ENCODE peak calls at places on chromosomes 1 and 21, in seven cellular contexts. U is prostate gland, G is cardiac fibroblast, A is bronchial epithelial cell, L is mammary epithelial cell, Z is breast epithelium, V is cardiac muscle cell. B is an unnamed sample.

GRCh38 chr21:15752763-15753407 is 23.1 kb downstream of the USP25 start:
- DNase-seq in A (peak; percentile 58), G (no peak), L (peak; percentile 40), V (no peak), U (no peak), Z (no peak), B (no peak)

GRCh38 chr21:37208056-37208705 is 59.0 kb downstream of the VPS26C start:
- DNase-seq in G (no peak), Z (peak; percentile 61), U (peak; percentile 51), L (no peak), V (peak; percentile 42), A (no peak), B (peak; percentile 16)

GRCh38 chr1:13766906-13767564 is 67.0 kb downstream of the PRDM2 start:
- DNase-seq in G (peak; percentile 62), A (peak; percentile 69), Z (no peak), L (peak; percentile 59), V (no peak), U (no peak), B (peak; percentile 74)

GRCh38 chr21:19683492-19683891 is 1279.9 kb upstream of the TMPRSS15 start:
- DNase-seq in G (no peak), L (no peak), Z (no peak), U (no peak), V (no peak), A (no peak), B (no peak)

GRCh38 chr1:15337656-15338402 is 71.9 kb upstream of the EFHD2 start:
- DNase-seq in A (peak; percentile 80), U (no peak), V (no peak), G (peak; percentile 90), Z (no peak), L (peak; percentile 72), B (peak; percentile 84)

GRCh38 chr1:246142320-246142893 is 364.7 kb downstream of the SMYD3 start:
- DNase-seq in U (no peak), Z (no peak), G (peak; percentile 100), L (peak; percentile 95), V (no peak), A (peak; percentile 97), B (peak; percentile 83)

GRCh38 chr1:115829023-115829674 is 11.8 kb downstream of the NHLH2 start:
- DNase-seq in V (no peak), A (peak; percentile 96), U (no peak), G (peak; percentile 85), Z (no peak), L (peak; percentile 93), B (peak; percentile 92)

GRCh38 chr1:36133484-36133883 is 8.5 kb upstream of the COL8A2 start:
- DNase-seq in A (peak; percentile 92), V (no peak), G (peak; percentile 91), Z (no peak), L (peak; percentile 84), U (peak; percentile 56), B (peak; percentile 98)

GRCh38 chr1:201593200-201593828 is 54.4 kb downstream of the NAV1 start:
- DNase-seq in U (no peak), V (no peak), A (peak; percentile 44), Z (peak; percentile 68), G (peak; percentile 98), L (peak; percentile 69), B (peak; percentile 100)

GRCh38 chr1:62746809-62747138 is 37.2 kb upstream of the ATG4C start:
- DNase-seq in G (no peak), A (no peak), L (no peak), U (no peak), Z (no peak), V (no peak), B (no peak)

GRCh38 chr21:35102488-35103407 is 53.6 kb upstream of the RUNX1 start:
- DNase-seq in A (peak; percentile 15), V (no peak), Z (peak; percentile 20), G (no peak), L (peak; percentile 31), U (no peak), B (no peak)

GRCh38 chr1:229098903-229099578 is 171.9 kb upstream of the RAB4A start:
- DNase-seq in G (no peak), L (no peak), Z (no peak), U (no peak), V (no peak), A (no peak), B (no peak)

GRCh38 chr1:203700901-203701300 is 64.1 kb upstream of the LAX1 start:
- DNase-seq in G (no peak), A (no peak), V (no peak), Z (no peak), U (no peak), L (no peak), B (no peak)

DNA sequence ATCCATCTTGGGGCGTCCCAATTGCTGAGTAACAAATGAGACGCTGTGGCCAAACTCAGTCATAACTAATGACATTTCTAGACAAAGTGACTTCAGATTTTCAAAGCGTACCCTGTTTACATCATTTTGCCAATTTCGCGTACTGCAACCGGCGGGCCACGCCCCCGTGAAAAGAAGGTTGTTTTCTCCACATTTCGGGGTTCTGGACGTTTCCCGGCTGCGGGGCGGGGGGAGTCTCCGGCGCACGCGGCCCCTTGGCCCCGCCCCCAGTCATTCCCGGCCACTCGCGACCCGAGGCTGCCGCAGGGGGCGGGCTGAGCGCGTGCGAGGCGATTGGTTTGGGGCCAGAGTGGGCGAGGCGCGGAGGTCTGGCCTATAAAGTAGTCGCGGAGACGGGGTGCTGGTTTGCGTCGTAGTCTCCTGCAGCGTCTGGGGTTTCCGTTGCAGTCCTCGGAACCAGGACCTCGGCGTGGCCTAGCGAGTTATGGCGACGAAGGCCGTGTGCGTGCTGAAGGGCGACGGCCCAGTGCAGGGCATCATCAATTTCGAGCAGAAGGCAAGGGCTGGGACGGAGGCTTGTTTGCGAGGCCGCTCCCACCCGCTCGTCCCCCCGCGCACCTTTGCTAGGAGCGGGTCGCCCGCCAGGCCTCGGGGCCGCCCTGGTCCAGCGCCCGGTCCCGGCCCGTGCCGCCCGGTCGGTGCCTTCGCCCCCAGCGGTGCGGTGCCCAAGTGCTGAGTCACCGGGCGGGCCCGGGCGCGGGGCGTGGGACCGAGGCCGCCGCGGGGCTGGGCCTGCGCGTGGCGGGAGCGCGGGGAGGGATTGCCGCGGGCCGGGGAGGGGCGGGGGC is at the start of gene SOD1:
- DNase-seq in L (peak; percentile 91), U (peak; percentile 94), V (peak; percentile 94), A (peak; percentile 74), Z (peak; percentile 92), G (peak; percentile 91), B (peak; percentile 91)
- TF ChIP-seq CTCF in L (no peak), U (peak; percentile 52), V (no peak), A (no peak), Z (no peak), G (no peak), B (no peak)

DNA sequence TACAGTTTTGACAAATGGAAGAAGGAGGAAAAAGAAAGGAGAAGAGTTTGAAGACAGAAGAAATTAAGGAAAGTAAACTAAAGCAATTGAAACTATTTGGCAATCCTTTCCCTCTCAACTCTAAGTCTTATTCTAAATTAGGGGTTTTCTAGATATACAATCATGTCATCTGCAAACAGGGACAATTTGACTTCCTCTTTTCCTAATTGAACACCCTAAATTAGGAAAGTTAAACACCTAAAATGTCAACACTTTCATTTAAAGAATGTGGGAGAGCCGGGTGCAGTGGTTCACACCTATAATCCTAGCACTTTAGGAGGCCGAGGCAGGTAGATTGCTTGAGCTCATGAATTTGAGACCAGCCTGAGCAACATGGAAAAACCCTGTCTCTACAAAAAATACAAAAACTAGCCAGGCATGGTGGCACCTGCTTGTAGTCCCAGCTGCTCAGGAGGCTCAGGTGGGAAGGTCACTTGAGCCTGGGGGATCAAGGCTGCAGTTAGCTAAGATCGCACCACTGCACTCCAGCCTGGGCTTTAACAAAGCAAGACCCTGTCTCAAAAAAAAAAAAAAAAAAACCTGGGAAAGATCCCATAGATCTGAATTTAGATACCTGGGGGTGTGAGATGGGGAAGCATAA is 33.1 kb downstream of the NIBAN1 start:
- DNase-seq in A (no peak), U (no peak), Z (no peak), G (no peak), L (no peak), V (no peak), B (no peak)
- H3K4me3 ChIP-seq in A (no peak overlapping the region), U (no peak overlapping the region), Z (no peak overlapping the region), G (no peak overlapping the region), L (no peak overlapping the region), V (no peak overlapping the region), B (no peak overlapping the region)

GRCh38 chr1:67300561-67300960 is 7.1 kb upstream of the IL12RB2 start:
- DNase-seq in Z (no peak), V (no peak), U (no peak), G (no peak), A (no peak), L (no peak), B (peak; percentile 6)

GRCh38 chr1:67294836-67295622 is 12.6 kb upstream of the IL12RB2 start:
- DNase-seq in U (no peak), G (no peak), L (no peak), Z (no peak), A (no peak), V (no peak), B (no peak)

GRCh38 chr1:67299296-67299695 is 8.4 kb upstream of the IL12RB2 start:
- DNase-seq in L (no peak), U (no peak), G (no peak), Z (no peak), A (no peak), V (no peak), B (no peak)

GRCh38 chr1:67304023-67304422 is 3.6 kb upstream of the IL12RB2 start:
- DNase-seq in L (no peak), A (no peak), Z (no peak), V (no peak), U (no peak), G (no peak), B (no peak)

DNA sequence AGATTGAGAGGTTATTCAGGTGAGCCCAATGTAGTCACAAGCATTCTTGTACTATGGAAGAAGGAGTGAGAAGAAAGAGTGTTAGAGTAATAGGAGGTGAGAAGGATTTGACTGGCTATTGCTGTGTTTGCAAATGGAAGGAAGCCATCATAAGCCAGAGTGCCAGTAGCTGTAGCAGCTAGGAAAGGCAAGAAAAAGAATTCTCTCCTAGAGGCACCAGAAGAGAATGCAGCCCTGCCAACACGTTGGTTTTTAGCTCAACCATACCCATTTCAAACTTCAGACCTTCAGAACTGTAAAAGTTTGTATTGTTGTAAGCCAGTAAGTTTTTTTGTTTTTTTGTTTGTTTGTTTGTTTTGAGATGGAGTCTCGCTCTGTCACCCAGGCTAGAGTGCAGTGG is 8.9 kb upstream of the IL12RB2 start:
- DNase-seq in U (no peak), V (no peak), G (no peak), A (no peak), L (no peak), Z (no peak), B (no peak)
- TF ChIP-seq CTCF in U (no peak), V (no peak), G (peak; percentile 4), A (no peak), L (peak; percentile 3), Z (no peak), B (no peak)

DNA sequence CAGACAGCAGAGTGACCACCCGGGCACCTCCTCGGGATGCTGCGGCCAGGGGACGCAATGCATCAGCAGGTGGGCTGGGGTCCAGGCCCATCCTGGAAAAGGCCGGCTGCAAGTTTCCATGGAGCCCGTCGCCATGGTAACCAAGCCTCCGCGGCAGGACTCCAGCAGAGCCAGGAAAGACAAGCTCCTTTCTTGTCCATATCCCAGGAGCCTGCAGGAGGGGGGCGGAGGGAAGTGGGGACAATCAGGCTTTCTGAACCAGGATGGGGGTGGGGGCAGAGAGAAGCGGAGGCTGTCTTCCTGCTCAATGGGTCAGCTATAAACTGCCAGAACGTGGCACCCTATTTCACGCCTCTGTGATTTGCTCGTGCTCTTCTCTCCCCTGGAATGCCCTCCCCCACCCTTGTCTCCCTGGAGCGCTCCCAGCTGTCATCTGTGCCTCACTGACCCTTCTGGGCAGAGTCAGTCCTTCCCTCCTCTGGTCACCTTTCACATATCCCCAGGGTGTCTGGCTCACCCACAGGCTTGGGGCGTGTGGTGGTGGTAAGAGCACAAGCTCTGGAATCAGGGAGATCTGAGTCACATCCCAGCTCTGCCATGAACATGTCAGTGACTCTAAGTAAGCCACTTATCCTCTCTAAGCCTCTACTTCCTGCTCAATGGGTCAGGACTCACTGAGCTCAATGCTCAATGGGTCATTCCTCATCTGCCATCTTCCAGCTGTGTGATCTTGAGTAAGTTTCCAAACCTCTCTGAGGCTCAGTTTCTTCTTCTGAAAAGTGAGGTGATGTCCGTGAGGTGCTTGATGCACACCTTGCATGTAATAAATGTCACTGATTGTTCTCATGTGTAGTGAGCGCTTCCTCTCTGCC is 58.9 kb upstream of the LAPTM5 start:
- DNase-seq in U (peak; percentile 17), V (peak; percentile 74), L (peak; percentile 87), Z (peak; percentile 65), G (peak; percentile 75), A (peak; percentile 89), B (peak; percentile 83)
- H3K4me3 ChIP-seq in U (no peak overlapping the region), V (no peak overlapping the region), L (no peak overlapping the region), Z (no peak overlapping the region), G (no peak overlapping the region), A (no peak overlapping the region), B (no peak overlapping the region)

B was measured in AG10803.